ENCODE peak calls at places on chromosome X, in ten cellular contexts. U is ovary; M is GM12892; P is GM04503; V is left ventricle myocardium superior; J is astrocyte; G is Peyer's patch; S is stimulated activated naive CD8-positive, alpha-beta T cell treated with anti-CD3 and anti-CD28 coated beads, Interleukin-15, Interleukin-2, amounts not matched to agents 100 U/mL and 50 U/mL, for 24 hours; R is K562; A is amniotic stem cell. W is an unnamed sample.

GRCh38 chrX:119606508-119607389 is 525 bp upstream of the NKRF start:
- DNase-seq in M (no peak), G (no peak), A (no peak), P (no peak), S (no peak), R (no peak), J (peak; percentile 34), V (no peak), U (no peak), W (no peak)

GRCh38 chrX:134452591-134452990 is 7.4 kb upstream of the HPRT1 start:
- DNase-seq in U (no peak), M (no peak), P (no peak), S (no peak), G (peak; percentile 57), A (no peak), V (no peak), J (no peak), R (no peak), W (no peak)

GRCh38 chrX:34810364-34810763 is 132.2 kb upstream of the FAM47B start:
- DNase-seq in V (no peak), A (no peak), M (no peak), U (no peak), P (no peak), J (peak; percentile 60), G (no peak), S (no peak), R (no peak), W (no peak)

GRCh38 chrX:12974217-12974796 is 603 bp upstream of the TMSB4X start:
- DNase-seq in A (no peak), U (peak; percentile 71), M (no peak), J (peak; percentile 57), G (peak; percentile 79), S (peak; percentile 61), V (peak; percentile 77), R (peak; percentile 62), P (no peak), W (peak; percentile 83)

GRCh38 chrX:2500091-2500680 is 590 bp downstream of the DHRSX start:
- DNase-seq in P (peak; percentile 30), A (no peak), S (peak; percentile 43), G (peak; percentile 65), V (peak; percentile 68), M (peak; percentile 61), J (peak; percentile 46), U (peak; percentile 60), R (peak; percentile 74), W (no peak)

GRCh38 chrX:20711366-20711765 is 444.7 kb upstream of the RPS6KA3 start:
- DNase-seq in G (no peak), P (no peak), J (no peak), A (no peak), U (no peak), R (no peak), V (no peak), S (no peak), M (no peak), W (no peak)

GRCh38 chrX:112011376-112011775 is 71.2 kb downstream of the TRPC5 start:
- DNase-seq in A (no peak), U (no peak), M (no peak), R (no peak), J (no peak), P (no peak), G (no peak), V (no peak), S (no peak), W (no peak)

GRCh38 chrX:119694601-119695534 is 1.9 kb upstream of the SEPTIN6 start:
- DNase-seq in G (no peak), J (no peak), V (no peak), M (no peak), P (no peak), S (no peak), A (no peak), U (no peak), R (no peak), W (peak; percentile 70)

GRCh38 chrX:23373129-23373804 is 38.6 kb downstream of the PTCHD1 start:
- DNase-seq in A (no peak), S (no peak), J (peak; percentile 86), P (no peak), U (no peak), V (no peak), G (no peak), R (no peak), M (no peak), W (no peak)

GRCh38 chrX:66200050-66200664 is 36.1 kb downstream of the HEPH start:
- DNase-seq in V (no peak), M (no peak), A (no peak), R (no peak), J (no peak), S (no peak), G (no peak), U (no peak), P (no peak), W (no peak)

GRCh38 chrX:6184900-6185515 is 43.7 kb downstream of the NLGN4X start:
- DNase-seq in R (no peak), M (no peak), V (no peak), J (peak; percentile 71), G (no peak), A (no peak), U (no peak), S (no peak), P (no peak), W (no peak)

GRCh38 chrX:141760761-141761160 is 62.2 kb upstream of the SPANXD start:
- DNase-seq in S (no peak), M (no peak), A (no peak), P (peak; percentile 9), R (no peak), V (no peak), G (no peak), J (peak; percentile 32), U (no peak), W (no peak)

GRCh38 chrX:12370444-12371089 is 232.3 kb downstream of the FRMPD4 start:
- DNase-seq in S (no peak), P (peak; percentile 82), R (no peak), J (peak; percentile 46), U (peak; percentile 38), V (no peak), G (no peak), A (peak; percentile 13), M (no peak), W (no peak)

GRCh38 chrX:136525738-136526606 is 6.0 kb upstream of the VGLL1 start:
- DNase-seq in M (no peak), J (peak; percentile 78), G (peak; percentile 48), A (peak; percentile 54), V (peak; percentile 72), R (no peak), S (no peak), P (peak; percentile 55), U (peak; percentile 81), W (peak; percentile 95)

GRCh38 chrX:54926978-54927377 is 6.4 kb downstream of the TRO start:
- DNase-seq in P (no peak), V (no peak), U (no peak), J (no peak), A (no peak), R (no peak), M (no peak), S (no peak), G (no peak), W (no peak)

GRCh38 chrX:24282381-24283121 is 31.3 kb downstream of the SUPT20HL2 start:
- DNase-seq in J (no peak), U (no peak), M (no peak), G (no peak), V (no peak), P (no peak), S (no peak), R (no peak), A (no peak), W (peak; percentile 69)

GRCh38 chrX:104137496-104137895 is 19.3 kb downstream of the SLC25A53 start:
- DNase-seq in A (no peak), M (no peak), R (peak; percentile 59), G (no peak), S (no peak), V (no peak), P (no peak), U (no peak), J (peak; percentile 12), W (no peak)

GRCh38 chrX:31366076-31366475 is 294.2 kb upstream of the FTHL17 start:
- DNase-seq in U (no peak), M (no peak), V (no peak), G (no peak), S (no peak), J (peak; percentile 25), A (no peak), R (no peak), P (no peak), W (no peak)

GRCh38 chrX:153924149-153924861 is 1.8 kb downstream of the ARHGAP4 start:
- DNase-seq in G (peak; percentile 76), A (no peak), J (no peak), R (no peak), V (no peak), S (no peak), U (peak; percentile 64), P (no peak), M (no peak), W (no peak)

GRCh38 chrX:77548751-77549150 is 101.6 kb downstream of the FGF16 start:
- DNase-seq in A (no peak), R (no peak), J (no peak), G (no peak), M (no peak), V (no peak), P (no peak), S (no peak), U (no peak), W (no peak)

GRCh38 chrX:137574102-137574783 is 8.3 kb downstream of the ZIC3 start:
- DNase-seq in A (no peak), S (no peak), G (no peak), U (no peak), P (no peak), V (no peak), J (no peak), R (no peak), M (no peak), W (no peak)

GRCh38 chrX:146259207-146259606 is 441.6 kb downstream of the SLITRK2 start:
- DNase-seq in G (no peak), P (no peak), A (no peak), S (no peak), V (no peak), M (no peak), R (no peak), J (no peak), U (no peak), W (no peak)

GRCh38 chrX:2523911-2524310 is 23.1 kb upstream of the DHRSX start:
- DNase-seq in M (no peak), U (no peak), R (no peak), V (no peak), J (no peak), G (no peak), P (no peak), A (no peak), S (no peak), W (no peak)

W was measured in sigmoid colon.